ENCODE peak calls at places on chromosome 20, in six cellular contexts. P, D, Q, S, O and C are unnamed samples.
A peak's percentile ranks its signal among the peaks of the same experiment; 100 is the strongest.

GRCh38 chr20:5612476-5613291 is 137.5 kb upstream of the SHLD1 start:
- DNase-seq in P (peak; percentile 85), D (no peak), Q (no peak), S (no peak), O (peak; percentile 27), C (peak; percentile 46)

GRCh38 chr20:63533871-63534393 is 3.2 kb downstream of the PTK6 start:
- DNase-seq in P (no peak), D (no peak), Q (no peak), S (no peak), O (no peak), C (no peak)

GRCh38 chr20:25053207-25054132 is 4.5 kb downstream of the ACSS1 start:
- DNase-seq in P (peak; percentile 41), D (no peak), Q (no peak), S (no peak), O (no peak), C (no peak)

GRCh38 chr20:21520702-21521595 is 7.1 kb upstream of the NKX2-2 start:
- DNase-seq in P (no peak), D (no peak), Q (peak; percentile 75), S (no peak), O (peak; percentile 19), C (no peak)

GRCh38 chr20:37932074-37932473 is 29.1 kb downstream of the VSTM2L start:
- DNase-seq in P (no peak), D (no peak), Q (no peak), S (no peak), O (no peak), C (no peak)

GRCh38 chr20:58709013-58709702 is 16.6 kb downstream of the NPEPL1 start:
- DNase-seq in P (no peak), D (no peak), Q (no peak), S (no peak), O (no peak), C (no peak)

GRCh38 chr20:346640-347316 is at the start of gene NRSN2:
- DNase-seq in P (peak; percentile 62), D (peak; percentile 49), Q (peak; percentile 66), S (no peak), O (peak; percentile 60), C (peak; percentile 87)

GRCh38 chr20:25066386-25066785 is 8.4 kb upstream of the ACSS1 start:
- DNase-seq in P (no peak), D (no peak), Q (no peak), S (no peak), O (no peak), C (no peak)

GRCh38 chr20:60220655-60221054 is 262.4 kb downstream of the CDH26 start:
- DNase-seq in P (no peak), D (no peak), Q (no peak), S (no peak), O (no peak), C (no peak)

GRCh38 chr20:50094522-50094921 is 18.4 kb downstream of the UBE2V1 start:
- DNase-seq in P (no peak), D (no peak), Q (no peak), S (no peak), O (no peak), C (no peak)

GRCh38 chr20:33059741-33060390 is 6.2 kb downstream of the BPIFB3 start:
- DNase-seq in P (no peak), D (no peak), Q (peak; percentile 46), S (no peak), O (no peak), C (no peak)

GRCh38 chr20:41900292-41900691 is 282.1 kb upstream of the CHD6 start:
- DNase-seq in P (no peak), D (no peak), Q (no peak), S (no peak), O (no peak), C (no peak)

GRCh38 chr20:50191566-50192363 is 1.1 kb downstream of the CEBPB start:
- DNase-seq in P (peak; percentile 28), D (peak; percentile 54), Q (peak; percentile 64), S (no peak), O (peak; percentile 59), C (peak; percentile 54)

GRCh38 chr20:36591854-36592641 is 13.5 kb upstream of the RAB5IF start:
- DNase-seq in P (peak; percentile 51), D (no peak), Q (peak; percentile 54), S (no peak), O (peak; percentile 58), C (peak; percentile 59)

GRCh38 chr20:62910777-62911497 is 15.4 kb downstream of the DIDO1 start:
- DNase-seq in P (no peak), D (no peak), Q (no peak), S (no peak), O (no peak), C (no peak)

GRCh38 chr20:20683481-20683880 is 29.0 kb downstream of the RALGAPA2 start:
- DNase-seq in P (no peak), D (no peak), Q (no peak), S (no peak), O (peak; percentile 14), C (no peak)

GRCh38 chr20:62563561-62563960 is 78.7 kb upstream of the SLCO4A1 start:
- DNase-seq in P (no peak), D (no peak), Q (no peak), S (no peak), O (no peak), C (no peak)

GRCh38 chr20:30485331-30486102 is 771.9 kb upstream of the DEFB115 start:
- DNase-seq in P (no peak), D (no peak), Q (no peak), S (no peak), O (no peak), C (no peak)

GRCh38 chr20:32823078-32823477 is 3.3 kb downstream of the MAPRE1 start:
- DNase-seq in P (peak; percentile 82), D (no peak), Q (no peak), S (no peak), O (peak; percentile 70), C (peak; percentile 93)

GRCh38 chr20:53611449-53611894 is 17.8 kb upstream of the ZNF217 start:
- DNase-seq in P (peak; percentile 99), D (no peak), Q (no peak), S (no peak), O (peak; percentile 73), C (peak; percentile 98)
- H2BK120ac ChIP-seq in P (peak overlapping the region; percentile 99), D (no peak overlapping the region), Q (no peak overlapping the region), S (peak overlapping the region; percentile 84), O (peak overlapping the region; percentile 58), C (no peak overlapping the region)

DNA sequence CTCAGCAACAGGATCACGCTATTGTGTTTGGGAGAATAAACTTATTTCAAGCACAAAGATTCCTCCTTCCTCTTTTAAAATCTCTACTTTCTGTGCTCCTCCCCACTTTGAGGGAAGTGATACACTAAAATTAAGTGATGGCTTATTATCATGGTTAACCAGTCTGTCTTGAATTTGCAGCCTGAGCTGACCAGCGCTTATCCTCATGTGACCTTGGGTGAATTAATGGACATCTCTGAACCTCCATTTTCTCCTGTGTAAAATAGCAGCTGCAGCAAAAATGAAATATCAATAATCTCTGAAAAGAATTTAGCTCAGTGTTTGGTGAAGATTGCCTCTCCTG is 222.6 kb downstream of the BCAS1 start:
- DNase-seq in P (no peak), D (no peak), Q (no peak), S (no peak), O (no peak), C (no peak)
- H2AFZ ChIP-seq in P (no peak overlapping the region), D (no peak overlapping the region), Q (no peak overlapping the region), S (peak overlapping the region; percentile 14), O (no peak overlapping the region), C (no peak overlapping the region)

DNA sequence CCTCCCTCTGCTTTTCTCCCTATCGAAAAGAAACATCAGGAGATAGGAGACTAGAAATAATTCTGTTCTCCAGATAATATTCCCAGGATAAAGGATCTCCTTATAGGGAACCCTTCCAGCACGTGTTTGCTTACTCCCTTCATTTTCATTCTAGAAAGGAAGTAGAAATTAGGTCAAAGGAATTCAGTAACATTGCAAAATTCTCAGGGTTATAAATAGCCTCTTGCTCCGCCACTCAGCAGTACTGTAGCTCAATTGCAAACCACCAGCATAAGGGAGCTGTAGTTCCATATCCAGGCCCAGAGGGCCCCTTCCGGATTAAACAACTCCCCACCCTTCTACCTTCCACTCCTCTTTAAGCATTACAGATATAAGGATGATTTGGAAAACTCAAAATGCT is 6.2 kb downstream of the ELMO2 start:
- DNase-seq in P (peak; percentile 80), D (no peak), Q (no peak), S (no peak), O (peak; percentile 39), C (peak; percentile 91)
- H3K4ac ChIP-seq in P (peak overlapping the region; percentile 54), D (no peak overlapping the region), Q (no peak overlapping the region), S (no peak overlapping the region), O (no peak overlapping the region), C (no peak overlapping the region)

GRCh38 chr20:31570021-31570463 is 35.0 kb upstream of the ID1 start:
- DNase-seq in P (no peak), D (no peak), Q (no peak), S (no peak), O (no peak), C (no peak)

GRCh38 chr20:31572701-31573554 is 32.2 kb upstream of the ID1 start:
- DNase-seq in P (peak; percentile 98), D (peak; percentile 91), Q (peak; percentile 98), S (peak; percentile 88), O (peak; percentile 99), C (peak; percentile 100)

GRCh38 chr20:31573555-31574295 is 31.4 kb upstream of the ID1 start:
- DNase-seq in P (no peak), D (no peak), Q (no peak), S (no peak), O (no peak), C (peak; percentile 47)

GRCh38 chr20:31570735-31571617 is 34.1 kb upstream of the ID1 start:
- DNase-seq in P (no peak), D (no peak), Q (no peak), S (no peak), O (no peak), C (no peak)

GRCh38 chr20:31572042-31572700 is 32.9 kb upstream of the ID1 start:
- DNase-seq in P (no peak), D (no peak), Q (no peak), S (no peak), O (no peak), C (no peak)
- H2BK120ac ChIP-seq in P (peak overlapping the region; percentile 99), D (no peak overlapping the region), Q (no peak overlapping the region), S (peak overlapping the region; percentile 14), O (peak overlapping the region; percentile 92), C (peak overlapping the region; percentile 98)

GRCh38 chr20:44552950-44553908 is 29.1 kb upstream of the PKIG start:
- DNase-seq in P (peak; percentile 94), D (no peak), Q (no peak), S (no peak), O (peak; percentile 36), C (peak; percentile 93)
- H2AFZ ChIP-seq in P (no peak overlapping the region), D (no peak overlapping the region), Q (no peak overlapping the region), S (no peak overlapping the region), O (no peak overlapping the region), C (no peak overlapping the region)